ENCODE peak calls at places on chromosomes 7 and 10, in six cellular contexts. L is AG04450, S is esophagus squamous epithelium, Y is A549, O is stomach, H is suprapubic skin. A is an unnamed sample. For H3K9me3, the result is how much of the 10 kb centered on the place peaks cover.

GRCh38 chr7:133512560-133512959 is 259.7 kb downstream of the EXOC4 start:
- DNase-seq in Y (no peak), L (peak), H (no peak), O (no peak), S (no peak), A (no peak)

GRCh38 chr7:16648551-16648950 is 2.6 kb downstream of the BZW2 start:
- DNase-seq in L (no peak), O (no peak), Y (no peak), H (no peak), S (no peak), A (no peak)

GRCh38 chr10:116263870-116264269 is 9.1 kb downstream of the GFRA1 start:
- DNase-seq in L (no peak), H (no peak), Y (no peak), S (no peak), O (no peak), A (no peak)

GRCh38 chr7:98178321-98178720 is 32.9 kb upstream of the BHLHA15 start:
- DNase-seq in S (no peak), O (peak), Y (peak), L (no peak), H (no peak), A (no peak)

GRCh38 chr10:74081192-74081803 is 69.3 kb downstream of the AP3M1 start:
- DNase-seq in O (peak), Y (peak), S (no peak), H (no peak), L (no peak), A (no peak)

GRCh38 chr7:149125864-149126661 is at the start of gene ZNF425:
- DNase-seq in S (peak), O (peak), L (peak), Y (peak), H (peak), A (peak)

GRCh38 chr10:117865945-117866344 is 180.8 kb downstream of the RAB11FIP2 start:
- DNase-seq in O (no peak), H (no peak), L (no peak), S (no peak), Y (no peak), A (no peak)

GRCh38 chr7:40544932-40545331 is 410.1 kb downstream of the SUGCT start:
- DNase-seq in H (no peak), O (no peak), L (no peak), S (no peak), Y (no peak), A (no peak)

GRCh38 chr10:110840225-110840922 is 31.4 kb upstream of the PDCD4 start:
- DNase-seq in O (peak), S (no peak), L (no peak), Y (peak), H (no peak), A (no peak)

GRCh38 chr10:32795598-32796183 is 162.3 kb downstream of the ITGB1 start:
- DNase-seq in O (no peak), Y (peak), H (no peak), L (no peak), S (no peak), A (no peak)

GRCh38 chr7:37916673-37917660 is at the start of gene SFRP4:
- DNase-seq in Y (peak), H (peak), O (no peak), S (no peak), L (no peak), A (no peak)

GRCh38 chr7:8384901-8385300 is 48.5 kb upstream of the NXPH1 start:
- DNase-seq in Y (no peak), S (no peak), H (no peak), L (no peak), O (no peak), A (no peak)

GRCh38 chr10:121823993-121824463 is 103.8 kb downstream of the ATE1 start:
- DNase-seq in L (no peak), O (no peak), S (no peak), H (no peak), Y (peak), A (no peak)

GRCh38 chr10:90775351-90776028 is 82.3 kb downstream of the HTR7 start:
- DNase-seq in Y (no peak), O (no peak), S (no peak), L (no peak), H (no peak), A (no peak)

GRCh38 chr7:12493866-12494265 is 76.7 kb upstream of the SCIN start:
- DNase-seq in L (no peak), Y (no peak), H (no peak), S (no peak), O (no peak), A (no peak)

GRCh38 chr10:52879181-52879607 is 106.6 kb upstream of the MBL2 start:
- DNase-seq in O (no peak), S (no peak), Y (no peak), L (no peak), H (no peak), A (no peak)

GRCh38 chr10:79097021-79097695 is 28.4 kb downstream of the ZMIZ1 start:
- DNase-seq in L (no peak), Y (no peak), O (no peak), S (no peak), H (no peak), A (no peak)

GRCh38 chr10:32190890-32191491 is 134.8 kb upstream of the KIF5B start:
- DNase-seq in L (no peak), H (no peak), O (no peak), Y (peak), S (no peak), A (no peak)

GRCh38 chr10:11440250-11441150 is 170.9 kb downstream of the USP6NL start:
- DNase-seq in O (no peak), H (no peak), S (no peak), Y (no peak), L (no peak), A (no peak)

GRCh38 chr10:114376523-114376922 is 27.8 kb downstream of the AFAP1L2 start:
- DNase-seq in Y (no peak), H (no peak), L (no peak), O (no peak), S (no peak), A (no peak)

GRCh38 chr10:24858244-24858907 is 94.0 kb downstream of the PRTFDC1 start:
- DNase-seq in H (no peak), S (no peak), Y (no peak), O (no peak), L (no peak), A (no peak)

GRCh38 chr7:8762803-8763202 is 329.4 kb downstream of the NXPH1 start:
- DNase-seq in O (no peak), L (no peak), S (no peak), H (no peak), Y (no peak), A (no peak)

GRCh38 chr7:91850455-91850854 is 30.0 kb downstream of the MTERF1 start:
- DNase-seq in O (no peak), L (no peak), H (no peak), S (no peak), Y (peak), A (no peak)

GRCh38 chr10:71217266-71218045 is 5.1 kb downstream of the UNC5B start:
- DNase-seq in H (no peak), L (no peak), S (no peak), O (no peak), Y (no peak), A (no peak)

GRCh38 chr10:101130984-101131961 is at the start of gene TLX1:
- DNase-seq in H (no peak), L (no peak), Y (no peak), O (peak), S (no peak), A (no peak)

DNA sequence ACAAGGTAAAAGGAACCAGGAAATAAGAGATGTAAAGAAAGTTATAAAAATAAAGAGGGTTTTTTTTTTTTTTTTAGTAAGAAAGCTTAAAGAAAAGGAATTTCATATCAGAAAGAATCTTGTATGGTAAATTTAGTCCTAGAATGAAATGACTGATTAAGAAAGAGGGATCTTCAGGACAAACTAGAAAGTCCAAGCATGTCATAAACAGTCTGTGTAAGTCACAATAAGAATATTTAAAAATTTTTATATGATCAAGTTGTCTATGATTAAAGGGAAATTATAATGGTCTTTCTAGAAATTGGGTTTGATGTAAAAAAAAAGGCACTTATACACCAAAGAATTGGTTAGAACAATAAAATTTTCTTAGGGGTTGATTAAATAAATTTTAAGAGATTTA is 289.5 kb downstream of the XPNPEP1 start:
- DNase-seq in L (no peak), Y (no peak), S (no peak), H (no peak), O (no peak), A (no peak)
- H3K9me3 ChIP-seq in L (under half), Y (under half), S (under half), H (under half), O (under half), A (under half)

GRCh38 chr7:27641576-27642230 is 21.0 kb downstream of the HIBADH start:
- DNase-seq in O (no peak), S (no peak), H (no peak), L (no peak), Y (peak), A (no peak)

GRCh38 chr7:27640914-27641570 is 21.6 kb downstream of the HIBADH start:
- DNase-seq in H (no peak), Y (peak), L (no peak), S (no peak), O (peak), A (no peak)

GRCh38 chr7:27647489-27647888 is 15.2 kb downstream of the HIBADH start:
- DNase-seq in H (no peak), O (no peak), L (no peak), Y (no peak), S (no peak), A (no peak)

GRCh38 chr7:27647052-27647451 is 15.6 kb downstream of the HIBADH start:
- DNase-seq in S (no peak), O (no peak), L (peak), H (no peak), Y (peak), A (no peak)

GRCh38 chr7:27642271-27642670 is 20.4 kb downstream of the HIBADH start:
- DNase-seq in Y (no peak), H (no peak), O (no peak), L (no peak), S (no peak), A (no peak)
- H3K9me3 ChIP-seq in Y (under half), H (under half), O (under half), L (under half), S (under half), A (under half)

GRCh38 chr10:86359111-86359510 is 7.5 kb downstream of the GRID1 start:
- DNase-seq in L (no peak), H (peak), O (no peak), Y (no peak), S (no peak), A (no peak)
- H3K9me3 ChIP-seq in L (under half), H (under half), O (under half), Y (under half), S (under half), A (under half)

DNA sequence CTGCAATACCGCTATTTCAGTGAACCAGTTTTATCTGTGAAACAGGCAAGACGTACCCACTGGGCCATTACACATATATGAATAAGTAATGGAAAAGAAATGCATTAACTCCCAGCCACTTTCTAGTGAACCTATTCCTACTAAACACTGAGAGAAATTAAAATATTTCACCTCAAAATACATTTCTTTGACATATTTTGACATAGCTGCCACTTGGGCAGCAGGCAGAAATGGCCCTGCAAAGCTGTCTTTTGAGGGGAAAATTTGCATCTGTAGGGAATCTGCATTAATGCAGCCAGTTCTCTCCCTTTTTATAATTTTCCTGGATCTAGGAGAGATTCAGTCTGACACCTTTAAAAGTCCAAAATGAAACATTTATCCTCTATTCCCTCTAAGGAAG is 714.8 kb upstream of the POM121L12 start:
- DNase-seq in H (no peak), Y (no peak), L (no peak), S (no peak), O (no peak), A (no peak)
- H3K9me3 ChIP-seq in H (under half), Y (under half), L (under half), S (under half), O (under half), A (under half)

GRCh38 chr7:157851501-157852067 is 514.8 kb downstream of the DNAJB6 start:
- DNase-seq in H (no peak), O (peak), S (no peak), L (no peak), Y (no peak), A (peak)

GRCh38 chr7:157854066-157854891 is 517.5 kb downstream of the DNAJB6 start:
- DNase-seq in H (peak), Y (no peak), S (no peak), L (no peak), O (peak), A (no peak)

GRCh38 chr7:157855016-157855415 is 518.2 kb downstream of the DNAJB6 start:
- DNase-seq in Y (no peak), H (no peak), S (no peak), O (no peak), L (no peak), A (no peak)

GRCh38 chr7:157853789-157854065 is 516.9 kb downstream of the DNAJB6 start:
- DNase-seq in S (no peak), Y (no peak), H (no peak), L (no peak), O (no peak), A (no peak)

DNA sequence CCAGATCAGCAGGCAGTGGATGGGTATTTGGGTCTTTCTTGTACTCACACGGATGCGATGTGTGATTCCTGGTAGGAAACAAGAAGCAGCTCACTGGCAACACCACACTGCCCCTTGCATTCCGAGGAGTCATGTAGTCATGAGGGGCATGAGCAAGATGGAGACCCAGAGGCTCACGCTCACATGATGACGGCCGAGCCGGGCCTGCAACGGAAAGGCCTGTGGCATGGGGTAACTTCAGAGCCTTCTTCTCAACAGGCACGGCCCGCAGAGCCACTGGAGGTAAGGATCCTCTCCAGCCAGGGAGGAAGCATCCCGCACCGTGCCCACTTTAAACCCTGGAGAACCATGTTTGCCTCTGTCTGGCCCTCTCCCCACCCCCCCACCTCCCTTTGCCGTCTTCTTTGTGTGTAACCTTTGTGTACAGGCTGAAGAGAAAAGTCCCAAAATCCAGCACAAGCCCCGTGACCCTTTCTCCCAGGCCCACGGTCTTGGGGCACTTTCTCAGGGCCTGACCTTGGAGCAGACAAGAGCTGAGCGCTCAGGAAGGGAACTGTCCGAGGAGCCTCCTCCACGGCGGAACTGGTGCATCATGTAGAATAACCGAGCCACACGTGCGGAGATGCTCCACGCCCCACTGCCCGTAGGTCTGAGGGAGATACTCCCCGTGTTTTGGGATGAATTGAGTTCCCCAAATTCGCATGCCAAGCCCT is 516.4 kb downstream of the DNAJB6 start:
- DNase-seq in O (no peak), L (no peak), Y (no peak), S (no peak), H (no peak), A (no peak)
- H3K9me3 ChIP-seq in O (under half), L (half or more), Y (under half), S (under half), H (under half), A (under half)

DNA sequence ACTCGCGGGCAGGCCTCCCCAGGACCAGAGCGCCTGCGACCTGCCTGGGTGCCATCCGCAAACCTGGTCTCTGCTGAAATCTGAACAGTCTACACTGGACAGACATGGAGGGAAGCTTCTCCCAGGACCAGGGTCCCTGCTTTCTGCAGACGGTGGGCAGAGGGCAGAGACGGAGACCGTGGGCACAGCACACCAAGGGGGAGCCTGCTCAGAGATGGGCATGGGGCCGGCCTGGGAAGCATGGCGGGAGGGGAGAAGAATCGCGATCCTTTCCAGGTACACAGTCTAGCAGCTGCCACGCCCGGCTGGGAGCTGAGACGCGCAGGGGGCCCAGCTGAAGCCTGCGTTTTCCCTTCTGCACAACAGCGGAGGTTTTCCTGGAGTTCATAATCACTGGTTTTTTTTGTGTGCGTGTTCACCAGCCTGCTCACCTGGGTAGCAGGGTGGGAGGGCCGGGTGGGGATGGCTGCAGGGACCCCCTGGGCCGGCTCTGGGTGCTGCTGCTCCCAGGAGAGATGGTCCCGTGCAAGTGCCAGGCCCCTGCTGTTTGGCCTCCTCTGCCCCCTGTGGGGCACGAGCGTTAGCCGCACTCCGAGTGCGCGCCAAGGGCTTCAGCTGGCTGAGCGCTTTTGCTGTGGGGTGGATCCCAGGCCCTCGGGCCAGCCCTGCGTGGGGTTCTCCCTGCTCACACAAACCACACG is 448.8 kb downstream of the DNAJB6 start:
- DNase-seq in L (no peak), S (no peak), H (no peak), O (no peak), Y (no peak), A (no peak)
- H3K9me3 ChIP-seq in L (half or more), S (under half), H (under half), O (under half), Y (under half), A (under half)

A was measured in T-helper 17 cell.